ENCODE peak calls at places on chromosomes 3 and 15, in five cellular contexts. H is body of pancreas, B is heart left ventricle, K is testis, A is IMR-90. Q is an unnamed sample.

GRCh38 chr15:44215594-44215993 is 20.5 kb upstream of the FRMD5 start:
- DNase-seq in K (no peak), A (peak), H (no peak), B (no peak), Q (no peak)

GRCh38 chr15:69997701-69998273 is 99.9 kb downstream of the TLE3 start:
- DNase-seq in B (peak), H (peak), K (no peak), A (peak), Q (no peak)

GRCh38 chr3:169774186-169774585 is 990 bp downstream of the MYNN start:
- DNase-seq in H (no peak), K (no peak), B (no peak), A (peak), Q (no peak)

GRCh38 chr15:50224606-50225005 is 40.9 kb downstream of the HDC start:
- DNase-seq in B (no peak), H (no peak), K (no peak), A (peak), Q (no peak)

GRCh38 chr15:56916825-56917477 is 1.5 kb upstream of the TCF12 start:
- DNase-seq in A (no peak), K (no peak), H (peak), B (no peak), Q (no peak)

GRCh38 chr3:43953814-43954241 is 263.1 kb downstream of the ABHD5 start:
- DNase-seq in B (no peak), A (peak), H (no peak), K (no peak), Q (no peak)

GRCh38 chr3:152046280-152046679 is 172.8 kb downstream of the SUCNR1 start:
- DNase-seq in H (no peak), A (no peak), B (no peak), K (no peak), Q (no peak)

GRCh38 chr3:58334013-58334321 is 1.3 kb downstream of the PXK start:
- DNase-seq in K (no peak), H (no peak), A (no peak), B (no peak), Q (no peak)

GRCh38 chr15:45265506-45265905 is 13.5 kb downstream of the SLC28A2 start:
- DNase-seq in A (no peak), K (no peak), H (no peak), B (no peak), Q (no peak)

GRCh38 chr3:9676780-9677179 is 26.9 kb upstream of the CPNE9 start:
- DNase-seq in H (no peak), B (no peak), A (peak), K (peak), Q (no peak)

GRCh38 chr3:45163481-45163880 is 17.3 kb upstream of the CDCP1 start:
- DNase-seq in K (no peak), B (no peak), H (no peak), A (no peak), Q (no peak)

GRCh38 chr3:191882289-191882688 is 421.3 kb downstream of the PYDC2 start:
- DNase-seq in A (no peak), B (no peak), K (no peak), H (no peak), Q (no peak)

GRCh38 chr3:22608093-22608492 is 595.0 kb upstream of the UBE2E2 start:
- DNase-seq in K (no peak), H (no peak), B (no peak), A (no peak), Q (no peak)

GRCh38 chr3:17394541-17395179 is 347.8 kb downstream of the TBC1D5 start:
- DNase-seq in B (no peak), A (no peak), K (no peak), H (no peak), Q (no peak)

GRCh38 chr3:41267975-41268640 is 68.8 kb downstream of the CTNNB1 start:
- DNase-seq in H (no peak), K (no peak), B (no peak), A (peak), Q (no peak)

GRCh38 chr15:61367953-61368352 is 138.9 kb upstream of the RORA start:
- DNase-seq in K (no peak), H (no peak), A (no peak), B (no peak), Q (no peak)

GRCh38 chr3:134315286-134316106 is 58.8 kb downstream of the AMOTL2 start:
- DNase-seq in B (peak), A (peak), H (peak), K (peak), Q (peak)

GRCh38 chr3:187822402-187822801 is 77.1 kb upstream of the BCL6 start:
- DNase-seq in H (no peak), B (no peak), A (no peak), K (no peak), Q (no peak)

GRCh38 chr3:171393032-171393744 is 67.0 kb downstream of the TNIK start:
- DNase-seq in H (peak), A (peak), B (no peak), K (no peak), Q (no peak)

GRCh38 chr3:35505181-35505580 is 134.1 kb upstream of the ARPP21 start:
- DNase-seq in A (no peak), B (no peak), H (no peak), K (peak), Q (no peak)

GRCh38 chr3:183306798-183307671 is 54.0 kb downstream of the B3GNT5 start:
- DNase-seq in H (peak), A (peak), B (peak), K (peak), Q (peak)

GRCh38 chr3:35965908-35966307 is 326.6 kb downstream of the ARPP21 start:
- DNase-seq in K (no peak), A (peak), H (no peak), B (no peak), Q (peak)

GRCh38 chr3:85603378-85603777 is 644.6 kb downstream of the CADM2 start:
- DNase-seq in A (no peak), B (no peak), H (no peak), K (no peak), Q (no peak)

GRCh38 chr3:180274536-180274935 is 237.8 kb upstream of the PEX5L start:
- DNase-seq in K (no peak), H (no peak), B (no peak), A (no peak), Q (no peak)

GRCh38 chr3:66738625-66739330 is 238.0 kb upstream of the LRIG1 start:
- DNase-seq in A (peak), B (no peak), K (no peak), H (no peak), Q (no peak)

GRCh38 chr3:168467085-168467714 is 371.5 kb upstream of the GOLIM4 start:
- DNase-seq in B (no peak), H (peak), A (peak), K (peak), Q (no peak)

DNA sequence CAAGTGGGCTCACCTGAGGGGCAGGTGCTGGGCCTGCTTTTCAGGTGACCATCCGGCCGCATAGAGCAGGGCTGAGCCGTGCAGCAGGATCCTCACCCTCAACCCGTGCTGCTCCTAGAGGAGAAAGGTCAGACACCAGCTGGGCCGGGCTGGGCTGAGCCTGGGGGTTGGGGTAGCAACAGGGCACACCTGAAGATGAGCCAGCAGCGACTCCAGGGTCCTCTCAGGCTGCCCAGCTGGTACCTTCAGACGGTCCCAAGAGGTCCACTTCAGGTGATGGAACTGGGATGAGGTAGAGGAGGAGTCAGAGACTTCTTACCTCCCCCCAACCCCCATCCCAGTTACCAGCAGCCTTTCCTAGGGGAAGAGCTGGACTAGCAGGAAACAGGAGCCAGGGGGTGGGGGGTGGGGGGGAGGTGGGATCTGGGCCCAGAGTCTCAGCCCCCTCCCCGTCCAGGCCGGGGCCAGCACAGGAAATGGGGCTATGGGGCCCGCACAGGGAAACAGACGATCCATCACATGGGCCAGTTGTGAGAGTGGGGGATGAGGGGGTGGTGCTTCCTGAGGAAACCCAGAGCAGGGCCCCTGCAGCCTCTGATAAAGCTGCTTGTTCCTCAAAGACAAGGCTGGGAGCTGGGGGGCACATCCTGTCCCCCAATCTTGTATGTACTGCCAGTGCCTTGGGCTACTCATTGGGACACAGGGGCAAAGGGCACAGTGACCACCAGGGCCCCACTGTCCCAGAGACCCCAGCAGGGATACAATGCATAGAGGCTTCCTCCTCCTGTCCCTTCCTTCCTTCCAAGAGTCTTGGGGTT is 3.0 kb downstream of the INKA1 start:
- DNase-seq in B (peak), A (no peak), K (no peak), H (no peak), Q (peak)
- TF ChIP-seq POLR2A in B (no peak), A (no peak), K (no peak), H (no peak), Q (no peak)

DNA sequence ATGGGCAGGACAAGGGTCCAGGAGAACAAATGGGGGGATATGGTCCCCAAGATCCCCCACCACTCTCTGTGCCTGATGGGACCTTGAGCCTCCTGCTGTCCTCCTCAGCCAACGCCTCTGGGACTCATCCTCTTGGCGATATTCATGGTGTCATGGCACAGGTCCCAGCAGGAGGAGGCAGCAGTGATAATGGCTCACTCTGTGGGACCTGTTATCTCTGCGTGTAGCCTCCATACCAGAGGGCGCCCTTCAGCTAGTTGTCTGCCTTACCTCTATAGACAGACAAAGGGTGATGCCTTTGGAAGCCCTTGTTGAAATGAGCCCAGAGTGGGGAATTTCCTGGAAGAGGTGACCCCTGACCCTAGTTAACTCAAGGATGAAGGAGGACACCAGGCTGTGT is 7.4 kb downstream of the ZBTB47 start:
- DNase-seq in B (peak), K (peak), H (no peak), A (no peak), Q (no peak)
- TF ChIP-seq CTCF in B (no peak), K (no peak), H (no peak), A (no peak), Q (no peak)

DNA sequence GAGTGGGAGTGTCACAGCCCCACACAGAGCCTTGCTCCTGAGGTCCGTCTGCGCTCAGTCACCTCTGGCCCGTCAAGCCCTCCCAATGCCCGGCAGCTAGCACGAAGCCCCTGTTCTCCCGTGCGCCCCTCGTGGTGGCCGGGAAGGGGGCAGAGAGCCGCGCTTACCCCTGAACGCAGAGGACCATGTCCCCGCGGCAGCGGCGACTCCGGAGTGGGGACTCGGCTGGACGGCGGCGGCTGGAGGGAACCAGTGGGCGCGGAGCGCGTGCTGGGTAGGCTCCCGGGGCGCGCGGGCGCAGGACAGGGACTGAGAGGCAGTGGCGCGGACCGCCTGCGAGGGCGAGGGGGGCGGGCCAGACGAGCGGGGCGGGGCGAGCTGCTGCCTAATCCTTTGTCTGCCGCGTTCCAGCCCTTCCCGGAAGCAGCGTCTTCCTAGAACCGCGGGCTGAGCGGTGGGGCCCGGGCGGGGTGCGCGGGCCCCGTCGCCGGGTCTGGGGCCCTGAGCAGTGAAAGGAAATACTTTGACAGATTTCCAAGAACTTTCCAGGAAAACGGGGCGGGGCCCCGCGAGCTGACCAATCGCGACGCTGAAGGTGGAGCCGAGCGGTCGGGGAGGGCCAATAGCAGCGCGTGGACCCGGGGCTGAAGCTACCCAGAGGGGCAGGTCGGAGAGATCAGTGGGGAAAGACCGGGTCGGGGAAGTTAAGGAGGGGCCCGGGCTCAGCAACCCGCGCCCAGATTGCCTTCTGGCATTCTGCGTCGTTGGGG is at the start of gene CISH:
- DNase-seq in H (peak), A (peak), K (peak), B (peak), Q (peak)
- TF ChIP-seq POLR2A in H (peak), A (peak), K (no peak), B (peak), Q (peak)

GRCh38 chr3:33250712-33251111 is 26.5 kb upstream of the FBXL2 start:
- DNase-seq in H (no peak), K (no peak), B (no peak), A (peak), Q (no peak)
- TF ChIP-seq CTCF in H (no peak), K (no peak), B (no peak), A (no peak), Q (no peak)

Q was measured in tibial nerve.